ENCODE peak calls at places on chromosomes 7 and 10, in seven cellular contexts. One of them, this sample, is unnamed.

GRCh38 chr7:117997862-117998825 is 124.9 kb upstream of the CTTNBP2 start:
- DNase-seq in suprapubic skin: no peak
- DNase-seq in transverse colon: no peak
- DNase-seq in naive thymus-derived CD4-positive, alpha-beta T cell: no peak
- DNase-seq in lung: no peak
- DNase-seq in heart left ventricle: no peak
- DNase-seq in fibroblast of the aortic adventitia: no peak
- DNase-seq in this sample: no peak

GRCh38 chr7:6430974-6431373 is 16.8 kb downstream of the DAGLB start:
- DNase-seq in heart left ventricle: no peak
- DNase-seq in lung: no peak
- DNase-seq in suprapubic skin: no peak
- DNase-seq in fibroblast of the aortic adventitia: no peak
- DNase-seq in naive thymus-derived CD4-positive, alpha-beta T cell: no peak
- DNase-seq in transverse colon: no peak
- DNase-seq in this sample: no peak

GRCh38 chr10:28219241-28219640 is 83.6 kb downstream of the MPP7 start:
- DNase-seq in fibroblast of the aortic adventitia: no peak
- DNase-seq in heart left ventricle: no peak
- DNase-seq in suprapubic skin: no peak
- DNase-seq in naive thymus-derived CD4-positive, alpha-beta T cell: no peak
- DNase-seq in transverse colon: no peak
- DNase-seq in lung: no peak
- DNase-seq in this sample: peak

GRCh38 chr10:74255800-74256422 is 104.9 kb downstream of the ADK start:
- DNase-seq in lung: no peak
- DNase-seq in transverse colon: no peak
- DNase-seq in heart left ventricle: no peak
- DNase-seq in naive thymus-derived CD4-positive, alpha-beta T cell: no peak
- DNase-seq in suprapubic skin: no peak
- DNase-seq in fibroblast of the aortic adventitia: no peak
- DNase-seq in this sample: no peak

GRCh38 chr10:17257466-17258321 is 29.7 kb downstream of the VIM start:
- DNase-seq in heart left ventricle: no peak
- DNase-seq in transverse colon: peak
- DNase-seq in suprapubic skin: no peak
- DNase-seq in fibroblast of the aortic adventitia: peak
- DNase-seq in naive thymus-derived CD4-positive, alpha-beta T cell: peak
- DNase-seq in lung: peak
- DNase-seq in this sample: peak

GRCh38 chr10:112957589-112958202 is 7.6 kb downstream of the TCF7L2 start:
- DNase-seq in naive thymus-derived CD4-positive, alpha-beta T cell: no peak
- DNase-seq in transverse colon: no peak
- DNase-seq in heart left ventricle: no peak
- DNase-seq in suprapubic skin: no peak
- DNase-seq in fibroblast of the aortic adventitia: peak
- DNase-seq in lung: no peak
- DNase-seq in this sample: no peak

GRCh38 chr10:103599211-103599610 is 105.7 kb downstream of the NEURL1 start:
- DNase-seq in suprapubic skin: no peak
- DNase-seq in lung: no peak
- DNase-seq in fibroblast of the aortic adventitia: no peak
- DNase-seq in naive thymus-derived CD4-positive, alpha-beta T cell: no peak
- DNase-seq in transverse colon: no peak
- DNase-seq in heart left ventricle: no peak
- DNase-seq in this sample: no peak

GRCh38 chr10:124296813-124297788 is 121.6 kb downstream of the OAT start:
- DNase-seq in suprapubic skin: peak
- DNase-seq in transverse colon: no peak
- DNase-seq in heart left ventricle: no peak
- DNase-seq in fibroblast of the aortic adventitia: no peak
- DNase-seq in naive thymus-derived CD4-positive, alpha-beta T cell: no peak
- DNase-seq in lung: no peak
- DNase-seq in this sample: no peak

GRCh38 chr10:71086439-71087080 is 125.8 kb upstream of the UNC5B start:
- DNase-seq in transverse colon: no peak
- DNase-seq in lung: peak
- DNase-seq in heart left ventricle: peak
- DNase-seq in fibroblast of the aortic adventitia: no peak
- DNase-seq in naive thymus-derived CD4-positive, alpha-beta T cell: no peak
- DNase-seq in suprapubic skin: peak
- DNase-seq in this sample: no peak

GRCh38 chr10:5284311-5285057 is 80.3 kb upstream of the UCN3 start:
- DNase-seq in naive thymus-derived CD4-positive, alpha-beta T cell: peak
- DNase-seq in suprapubic skin: no peak
- DNase-seq in heart left ventricle: no peak
- DNase-seq in transverse colon: no peak
- DNase-seq in fibroblast of the aortic adventitia: peak
- DNase-seq in lung: no peak
- DNase-seq in this sample: peak

GRCh38 chr7:92043098-92043497 is 91.2 kb downstream of the CYP51A1 start:
- DNase-seq in suprapubic skin: no peak
- DNase-seq in heart left ventricle: no peak
- DNase-seq in fibroblast of the aortic adventitia: no peak
- DNase-seq in transverse colon: no peak
- DNase-seq in naive thymus-derived CD4-positive, alpha-beta T cell: no peak
- DNase-seq in lung: no peak
- DNase-seq in this sample: no peak

GRCh38 chr10:62637249-62638061 is 167.1 kb upstream of the ADO start:
- DNase-seq in lung: no peak
- DNase-seq in naive thymus-derived CD4-positive, alpha-beta T cell: peak
- DNase-seq in fibroblast of the aortic adventitia: peak
- DNase-seq in transverse colon: peak
- DNase-seq in heart left ventricle: no peak
- DNase-seq in suprapubic skin: no peak
- DNase-seq in this sample: peak

GRCh38 chr7:16627236-16627635 is 18.3 kb downstream of the ANKMY2 start:
- DNase-seq in heart left ventricle: no peak
- DNase-seq in transverse colon: no peak
- DNase-seq in lung: no peak
- DNase-seq in fibroblast of the aortic adventitia: peak
- DNase-seq in suprapubic skin: no peak
- DNase-seq in naive thymus-derived CD4-positive, alpha-beta T cell: no peak
- DNase-seq in this sample: peak

GRCh38 chr10:128180843-128181242 is 54.6 kb upstream of the MKI67 start:
- DNase-seq in suprapubic skin: no peak
- DNase-seq in transverse colon: no peak
- DNase-seq in heart left ventricle: no peak
- DNase-seq in lung: no peak
- DNase-seq in fibroblast of the aortic adventitia: no peak
- DNase-seq in naive thymus-derived CD4-positive, alpha-beta T cell: peak
- DNase-seq in this sample: no peak

GRCh38 chr10:104262055-104262454 is 6.9 kb upstream of the GSTO2 start:
- DNase-seq in naive thymus-derived CD4-positive, alpha-beta T cell: no peak
- DNase-seq in suprapubic skin: no peak
- DNase-seq in heart left ventricle: peak
- DNase-seq in fibroblast of the aortic adventitia: no peak
- DNase-seq in lung: no peak
- DNase-seq in transverse colon: no peak
- DNase-seq in this sample: peak

GRCh38 chr7:19560111-19560883 is 148.5 kb downstream of the POLR1F start:
- DNase-seq in heart left ventricle: no peak
- DNase-seq in transverse colon: no peak
- DNase-seq in suprapubic skin: no peak
- DNase-seq in lung: no peak
- DNase-seq in naive thymus-derived CD4-positive, alpha-beta T cell: no peak
- DNase-seq in fibroblast of the aortic adventitia: peak
- DNase-seq in this sample: peak

GRCh38 chr10:78178940-78179339 is 145.3 kb downstream of the RPS24 start:
- DNase-seq in naive thymus-derived CD4-positive, alpha-beta T cell: no peak
- DNase-seq in fibroblast of the aortic adventitia: peak
- DNase-seq in suprapubic skin: no peak
- DNase-seq in heart left ventricle: no peak
- DNase-seq in lung: peak
- DNase-seq in transverse colon: no peak
- DNase-seq in this sample: no peak

GRCh38 chr10:121608669-121609190 is 10.5 kb upstream of the FGFR2 start:
- DNase-seq in heart left ventricle: no peak
- DNase-seq in transverse colon: peak
- DNase-seq in lung: peak
- DNase-seq in suprapubic skin: no peak
- DNase-seq in fibroblast of the aortic adventitia: no peak
- DNase-seq in naive thymus-derived CD4-positive, alpha-beta T cell: no peak
- DNase-seq in this sample: no peak
- H3K4me3 ChIP-seq in heart left ventricle: peak
- H3K4me3 ChIP-seq in transverse colon: peak
- H3K4me3 ChIP-seq in lung: no peak
- H3K4me3 ChIP-seq in suprapubic skin: peak
- H3K4me3 ChIP-seq in fibroblast of the aortic adventitia: no peak
- H3K4me3 ChIP-seq in naive thymus-derived CD4-positive, alpha-beta T cell: no peak
- H3K4me3 ChIP-seq in this sample: peak

GRCh38 chr10:99533496-99534455 is 1.0 kb downstream of the NKX2-3 start:
- DNase-seq in transverse colon: no peak
- DNase-seq in lung: no peak
- DNase-seq in fibroblast of the aortic adventitia: no peak
- DNase-seq in suprapubic skin: no peak
- DNase-seq in naive thymus-derived CD4-positive, alpha-beta T cell: no peak
- DNase-seq in heart left ventricle: no peak
- DNase-seq in this sample: no peak

GRCh38 chr10:99535764-99536399 is 3.1 kb downstream of the NKX2-3 start:
- DNase-seq in heart left ventricle: no peak
- DNase-seq in transverse colon: no peak
- DNase-seq in suprapubic skin: no peak
- DNase-seq in naive thymus-derived CD4-positive, alpha-beta T cell: no peak
- DNase-seq in fibroblast of the aortic adventitia: no peak
- DNase-seq in lung: no peak
- DNase-seq in this sample: no peak

GRCh38 chr10:99532687-99533495 is at the start of gene NKX2-3:
- DNase-seq in lung: peak
- DNase-seq in suprapubic skin: no peak
- DNase-seq in fibroblast of the aortic adventitia: no peak
- DNase-seq in transverse colon: peak
- DNase-seq in naive thymus-derived CD4-positive, alpha-beta T cell: no peak
- DNase-seq in heart left ventricle: peak
- DNase-seq in this sample: peak

GRCh38 chr10:99534939-99535763 is 2.4 kb downstream of the NKX2-3 start:
- DNase-seq in naive thymus-derived CD4-positive, alpha-beta T cell: no peak
- DNase-seq in suprapubic skin: no peak
- DNase-seq in heart left ventricle: no peak
- DNase-seq in fibroblast of the aortic adventitia: no peak
- DNase-seq in transverse colon: peak
- DNase-seq in lung: no peak
- DNase-seq in this sample: peak

DNA sequence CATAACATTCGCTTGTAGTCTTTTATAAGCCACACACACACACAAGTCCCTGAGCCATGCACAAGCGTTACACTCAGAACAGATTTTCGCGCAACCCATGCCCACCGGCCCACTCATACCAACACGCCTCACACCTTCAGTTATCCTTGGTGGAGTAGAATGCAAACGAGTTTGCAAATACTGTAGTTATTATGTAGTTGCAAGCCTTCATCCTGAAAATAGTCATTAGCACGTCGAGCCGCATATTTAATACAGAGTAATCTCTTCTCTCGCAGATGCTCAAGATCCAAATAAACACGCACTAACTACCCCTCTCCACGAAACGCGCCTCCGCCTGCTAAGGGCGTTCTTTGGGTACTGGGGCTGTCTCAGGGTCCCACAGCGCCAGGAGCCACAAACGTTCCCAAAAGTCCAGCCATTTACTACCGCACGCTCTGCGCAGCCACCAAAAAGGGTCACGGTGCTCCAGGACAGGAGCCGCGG is 1.8 kb downstream of the NKX2-3 start:
- DNase-seq in transverse colon: no peak
- DNase-seq in lung: no peak
- DNase-seq in naive thymus-derived CD4-positive, alpha-beta T cell: no peak
- DNase-seq in fibroblast of the aortic adventitia: no peak
- DNase-seq in suprapubic skin: no peak
- DNase-seq in heart left ventricle: no peak
- DNase-seq in this sample: no peak
- H3K4me3 ChIP-seq in transverse colon: peak
- H3K4me3 ChIP-seq in lung: no peak
- H3K4me3 ChIP-seq in naive thymus-derived CD4-positive, alpha-beta T cell: no peak
- H3K4me3 ChIP-seq in fibroblast of the aortic adventitia: no peak
- H3K4me3 ChIP-seq in suprapubic skin: peak
- H3K4me3 ChIP-seq in heart left ventricle: peak
- H3K4me3 ChIP-seq in this sample: no peak

GRCh38 chr7:18082169-18082568 is 54.5 kb upstream of the PRPS1L1 start:
- DNase-seq in suprapubic skin: no peak
- DNase-seq in transverse colon: no peak
- DNase-seq in lung: no peak
- DNase-seq in heart left ventricle: no peak
- DNase-seq in fibroblast of the aortic adventitia: no peak
- DNase-seq in naive thymus-derived CD4-positive, alpha-beta T cell: no peak
- DNase-seq in this sample: no peak

GRCh38 chr7:18081617-18082016 is 54.0 kb upstream of the PRPS1L1 start:
- DNase-seq in suprapubic skin: no peak
- DNase-seq in lung: no peak
- DNase-seq in heart left ventricle: no peak
- DNase-seq in fibroblast of the aortic adventitia: no peak
- DNase-seq in naive thymus-derived CD4-positive, alpha-beta T cell: no peak
- DNase-seq in transverse colon: no peak
- DNase-seq in this sample: no peak

GRCh38 chr7:18086165-18087030 is 58.8 kb upstream of the PRPS1L1 start:
- DNase-seq in lung: no peak
- DNase-seq in heart left ventricle: peak
- DNase-seq in transverse colon: peak
- DNase-seq in suprapubic skin: no peak
- DNase-seq in naive thymus-derived CD4-positive, alpha-beta T cell: no peak
- DNase-seq in fibroblast of the aortic adventitia: peak
- DNase-seq in this sample: no peak

GRCh38 chr7:18087687-18088078 is 60.0 kb upstream of the PRPS1L1 start:
- DNase-seq in fibroblast of the aortic adventitia: no peak
- DNase-seq in lung: no peak
- DNase-seq in transverse colon: no peak
- DNase-seq in naive thymus-derived CD4-positive, alpha-beta T cell: no peak
- DNase-seq in heart left ventricle: peak
- DNase-seq in suprapubic skin: no peak
- DNase-seq in this sample: no peak

GRCh38 chr7:18087031-18087686 is 59.5 kb upstream of the PRPS1L1 start:
- DNase-seq in lung: no peak
- DNase-seq in naive thymus-derived CD4-positive, alpha-beta T cell: no peak
- DNase-seq in suprapubic skin: no peak
- DNase-seq in heart left ventricle: peak
- DNase-seq in fibroblast of the aortic adventitia: peak
- DNase-seq in transverse colon: no peak
- DNase-seq in this sample: peak
- H3K4me3 ChIP-seq in lung: no peak
- H3K4me3 ChIP-seq in naive thymus-derived CD4-positive, alpha-beta T cell: no peak
- H3K4me3 ChIP-seq in suprapubic skin: peak
- H3K4me3 ChIP-seq in heart left ventricle: peak
- H3K4me3 ChIP-seq in fibroblast of the aortic adventitia: peak
- H3K4me3 ChIP-seq in transverse colon: peak
- H3K4me3 ChIP-seq in this sample: peak

DNA sequence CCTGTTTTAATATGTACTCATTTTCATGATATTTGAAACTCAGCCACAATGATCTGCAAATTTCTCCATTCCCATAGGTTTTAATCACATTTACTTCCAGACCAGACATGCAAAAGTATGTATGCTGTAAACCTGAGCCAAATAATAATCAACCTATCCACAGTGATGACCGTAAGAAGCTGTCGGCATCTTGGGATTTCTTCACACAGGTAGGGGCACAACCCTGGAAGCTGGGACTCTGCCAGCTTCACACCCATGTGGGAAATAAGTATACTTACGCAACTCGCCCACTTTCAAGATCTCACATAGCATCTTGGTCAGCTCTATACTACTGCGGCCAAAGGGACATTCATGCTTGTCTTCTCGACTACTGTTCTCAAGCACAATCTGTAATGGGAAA is 352.3 kb downstream of the ELMO1 start:
- DNase-seq in fibroblast of the aortic adventitia: no peak
- DNase-seq in lung: no peak
- DNase-seq in naive thymus-derived CD4-positive, alpha-beta T cell: no peak
- DNase-seq in transverse colon: no peak
- DNase-seq in heart left ventricle: no peak
- DNase-seq in suprapubic skin: no peak
- DNase-seq in this sample: no peak
- H3K4me3 ChIP-seq in fibroblast of the aortic adventitia: no peak
- H3K4me3 ChIP-seq in lung: no peak
- H3K4me3 ChIP-seq in naive thymus-derived CD4-positive, alpha-beta T cell: no peak
- H3K4me3 ChIP-seq in transverse colon: no peak
- H3K4me3 ChIP-seq in heart left ventricle: no peak
- H3K4me3 ChIP-seq in suprapubic skin: no peak
- H3K4me3 ChIP-seq in this sample: no peak